ENCODE peak calls at places on chromosomes 12 and 14, in six cellular contexts. One of them, this sample, is unnamed.

GRCh38 chr12:69173358-69173757 is 66.0 kb upstream of the CPSF6 start:
- DNase-seq in HFFc6: no peak
- DNase-seq in cardiac fibroblast: no peak
- DNase-seq in fibroblast of lung: no peak
- DNase-seq in cardiac muscle cell: peak; percentile 42
- DNase-seq in right lobe of liver: no peak
- DNase-seq in this sample: no peak

GRCh38 chr12:29889737-29890136 is 106.0 kb upstream of the TMTC1 start:
- DNase-seq in HFFc6: no peak
- DNase-seq in cardiac fibroblast: peak; percentile 84
- DNase-seq in fibroblast of lung: peak; percentile 72
- DNase-seq in cardiac muscle cell: peak; percentile 64
- DNase-seq in right lobe of liver: peak; percentile 48
- DNase-seq in this sample: peak; percentile 55

GRCh38 chr14:60326274-60326673 is 77.3 kb downstream of the PPM1A start:
- DNase-seq in HFFc6: no peak
- DNase-seq in cardiac fibroblast: no peak
- DNase-seq in fibroblast of lung: no peak
- DNase-seq in cardiac muscle cell: no peak
- DNase-seq in right lobe of liver: no peak
- DNase-seq in this sample: no peak

GRCh38 chr14:100049220-100049619 is 16.0 kb upstream of the EVL start:
- DNase-seq in HFFc6: no peak
- DNase-seq in cardiac fibroblast: peak; percentile 86
- DNase-seq in fibroblast of lung: peak; percentile 84
- DNase-seq in cardiac muscle cell: no peak
- DNase-seq in right lobe of liver: no peak
- DNase-seq in this sample: no peak

GRCh38 chr12:25100738-25101445 is 94.1 kb downstream of the DNAI7 start:
- DNase-seq in HFFc6: no peak
- DNase-seq in cardiac fibroblast: no peak
- DNase-seq in fibroblast of lung: no peak
- DNase-seq in cardiac muscle cell: no peak
- DNase-seq in right lobe of liver: no peak
- DNase-seq in this sample: no peak

GRCh38 chr14:21068521-21069387 is 1.4 kb upstream of the ARHGEF40 start:
- DNase-seq in HFFc6: peak; percentile 38
- DNase-seq in cardiac fibroblast: peak; percentile 70
- DNase-seq in fibroblast of lung: peak; percentile 61
- DNase-seq in cardiac muscle cell: peak; percentile 89
- DNase-seq in right lobe of liver: peak; percentile 60
- DNase-seq in this sample: peak; percentile 57

GRCh38 chr12:56029666-56030293 is 8.9 kb downstream of the IKZF4 start:
- DNase-seq in HFFc6: peak; percentile 63
- DNase-seq in cardiac fibroblast: peak; percentile 74
- DNase-seq in fibroblast of lung: peak; percentile 76
- DNase-seq in cardiac muscle cell: peak; percentile 60
- DNase-seq in right lobe of liver: peak; percentile 64
- DNase-seq in this sample: peak; percentile 45

GRCh38 chr12:23731035-23731434 is 218.4 kb downstream of the SOX5 start:
- DNase-seq in HFFc6: no peak
- DNase-seq in cardiac fibroblast: no peak
- DNase-seq in fibroblast of lung: no peak
- DNase-seq in cardiac muscle cell: no peak
- DNase-seq in right lobe of liver: no peak
- DNase-seq in this sample: no peak

GRCh38 chr12:52498971-52499370 is 5.9 kb upstream of the KRT6A start:
- DNase-seq in HFFc6: no peak
- DNase-seq in cardiac fibroblast: no peak
- DNase-seq in fibroblast of lung: no peak
- DNase-seq in cardiac muscle cell: no peak
- DNase-seq in right lobe of liver: no peak
- DNase-seq in this sample: no peak

GRCh38 chr12:130655010-130655409 is 61.1 kb downstream of the RIMBP2 start:
- DNase-seq in HFFc6: no peak
- DNase-seq in cardiac fibroblast: no peak
- DNase-seq in fibroblast of lung: no peak
- DNase-seq in cardiac muscle cell: no peak
- DNase-seq in right lobe of liver: no peak
- DNase-seq in this sample: no peak

GRCh38 chr12:57810450-57810849 is 8.1 kb downstream of the AVIL start:
- DNase-seq in HFFc6: peak; percentile 48
- DNase-seq in cardiac fibroblast: peak; percentile 78
- DNase-seq in fibroblast of lung: peak; percentile 35
- DNase-seq in cardiac muscle cell: no peak
- DNase-seq in right lobe of liver: no peak
- DNase-seq in this sample: no peak

GRCh38 chr14:73491256-73491976 is 683 bp downstream of the RIOX1 start:
- DNase-seq in HFFc6: peak; percentile 47
- DNase-seq in cardiac fibroblast: peak; percentile 60
- DNase-seq in fibroblast of lung: peak; percentile 54
- DNase-seq in cardiac muscle cell: peak; percentile 75
- DNase-seq in right lobe of liver: peak; percentile 84
- DNase-seq in this sample: no peak

GRCh38 chr14:100660498-100661339 is 66.0 kb upstream of the DLK1 start:
- DNase-seq in HFFc6: peak; percentile 67
- DNase-seq in cardiac fibroblast: no peak
- DNase-seq in fibroblast of lung: peak; percentile 83
- DNase-seq in cardiac muscle cell: no peak
- DNase-seq in right lobe of liver: no peak
- DNase-seq in this sample: no peak

GRCh38 chr14:77033622-77034521 is 5.4 kb upstream of the IRF2BPL start:
- DNase-seq in HFFc6: peak; percentile 62
- DNase-seq in cardiac fibroblast: peak; percentile 93
- DNase-seq in fibroblast of lung: peak; percentile 97
- DNase-seq in cardiac muscle cell: peak; percentile 75
- DNase-seq in right lobe of liver: peak; percentile 88
- DNase-seq in this sample: peak; percentile 61

GRCh38 chr12:53197011-53197640 is 9.9 kb downstream of the ITGB7 start:
- DNase-seq in HFFc6: no peak
- DNase-seq in cardiac fibroblast: no peak
- DNase-seq in fibroblast of lung: no peak
- DNase-seq in cardiac muscle cell: no peak
- DNase-seq in right lobe of liver: peak; percentile 66
- DNase-seq in this sample: no peak

GRCh38 chr12:71742998-71743397 is 11.7 kb upstream of the RAB21 start:
- DNase-seq in HFFc6: no peak
- DNase-seq in cardiac fibroblast: no peak
- DNase-seq in fibroblast of lung: no peak
- DNase-seq in cardiac muscle cell: no peak
- DNase-seq in right lobe of liver: no peak
- DNase-seq in this sample: no peak

GRCh38 chr12:103586132-103586531 is 941 bp upstream of the STAB2 start:
- DNase-seq in HFFc6: no peak
- DNase-seq in cardiac fibroblast: peak; percentile 13
- DNase-seq in fibroblast of lung: no peak
- DNase-seq in cardiac muscle cell: no peak
- DNase-seq in right lobe of liver: no peak
- DNase-seq in this sample: no peak

GRCh38 chr12:103590271-103590670 is 3.2 kb downstream of the STAB2 start:
- DNase-seq in HFFc6: no peak
- DNase-seq in cardiac fibroblast: no peak
- DNase-seq in fibroblast of lung: no peak
- DNase-seq in cardiac muscle cell: no peak
- DNase-seq in right lobe of liver: no peak
- DNase-seq in this sample: no peak

GRCh38 chr12:103589517-103589916 is 2.4 kb downstream of the STAB2 start:
- DNase-seq in HFFc6: no peak
- DNase-seq in cardiac fibroblast: no peak
- DNase-seq in fibroblast of lung: no peak
- DNase-seq in cardiac muscle cell: no peak
- DNase-seq in right lobe of liver: no peak
- DNase-seq in this sample: no peak

GRCh38 chr12:103586791-103587370 is at the start of gene STAB2:
- DNase-seq in HFFc6: no peak
- DNase-seq in cardiac fibroblast: no peak
- DNase-seq in fibroblast of lung: no peak
- DNase-seq in cardiac muscle cell: no peak
- DNase-seq in right lobe of liver: no peak
- DNase-seq in this sample: no peak

GRCh38 chr12:103588680-103589079 is 1.6 kb downstream of the STAB2 start:
- DNase-seq in HFFc6: no peak
- DNase-seq in cardiac fibroblast: no peak
- DNase-seq in fibroblast of lung: no peak
- DNase-seq in cardiac muscle cell: no peak
- DNase-seq in right lobe of liver: no peak
- DNase-seq in this sample: no peak
- TF ChIP-seq CTCF in HFFc6: no peak
- TF ChIP-seq CTCF in cardiac fibroblast: no peak
- TF ChIP-seq CTCF in fibroblast of lung: no peak
- TF ChIP-seq CTCF in cardiac muscle cell: no peak
- TF ChIP-seq CTCF in right lobe of liver: no peak
- TF ChIP-seq CTCF in this sample: no peak

GRCh38 chr14:22168092-22168955 is 420.7 kb downstream of the DAD1 start:
- DNase-seq in HFFc6: no peak
- DNase-seq in cardiac fibroblast: peak; percentile 26
- DNase-seq in fibroblast of lung: peak; percentile 65
- DNase-seq in cardiac muscle cell: no peak
- DNase-seq in right lobe of liver: no peak
- DNase-seq in this sample: no peak
- TF ChIP-seq CTCF in HFFc6: no peak
- TF ChIP-seq CTCF in cardiac fibroblast: no peak
- TF ChIP-seq CTCF in fibroblast of lung: no peak
- TF ChIP-seq CTCF in cardiac muscle cell: no peak
- TF ChIP-seq CTCF in right lobe of liver: no peak
- TF ChIP-seq CTCF in this sample: no peak

GRCh38 chr12:15015121-15015520 is 42.3 kb downstream of the PDE6H start:
- DNase-seq in HFFc6: no peak
- DNase-seq in cardiac fibroblast: no peak
- DNase-seq in fibroblast of lung: no peak
- DNase-seq in cardiac muscle cell: no peak
- DNase-seq in right lobe of liver: no peak
- DNase-seq in this sample: no peak

GRCh38 chr12:15014708-15015107 is 41.9 kb downstream of the PDE6H start:
- DNase-seq in HFFc6: no peak
- DNase-seq in cardiac fibroblast: no peak
- DNase-seq in fibroblast of lung: no peak
- DNase-seq in cardiac muscle cell: no peak
- DNase-seq in right lobe of liver: no peak
- DNase-seq in this sample: no peak

GRCh38 chr12:15013634-15014169 is 40.9 kb downstream of the PDE6H start:
- DNase-seq in HFFc6: no peak
- DNase-seq in cardiac fibroblast: no peak
- DNase-seq in fibroblast of lung: no peak
- DNase-seq in cardiac muscle cell: no peak
- DNase-seq in right lobe of liver: no peak
- DNase-seq in this sample: no peak

GRCh38 chr12:15011162-15011561 is 38.3 kb downstream of the PDE6H start:
- DNase-seq in HFFc6: no peak
- DNase-seq in cardiac fibroblast: no peak
- DNase-seq in fibroblast of lung: no peak
- DNase-seq in cardiac muscle cell: no peak
- DNase-seq in right lobe of liver: no peak
- DNase-seq in this sample: no peak
- TF ChIP-seq CTCF in HFFc6: peak; percentile 23
- TF ChIP-seq CTCF in cardiac fibroblast: peak; percentile 9
- TF ChIP-seq CTCF in fibroblast of lung: no peak
- TF ChIP-seq CTCF in cardiac muscle cell: no peak
- TF ChIP-seq CTCF in right lobe of liver: no peak
- TF ChIP-seq CTCF in this sample: peak; percentile 52

GRCh38 chr12:16399110-16399509 is 51.7 kb downstream of the MGST1 start:
- DNase-seq in HFFc6: no peak
- DNase-seq in cardiac fibroblast: no peak
- DNase-seq in fibroblast of lung: no peak
- DNase-seq in cardiac muscle cell: no peak
- DNase-seq in right lobe of liver: no peak
- DNase-seq in this sample: no peak
- TF ChIP-seq CTCF in HFFc6: no peak
- TF ChIP-seq CTCF in cardiac fibroblast: no peak
- TF ChIP-seq CTCF in fibroblast of lung: no peak
- TF ChIP-seq CTCF in cardiac muscle cell: no peak
- TF ChIP-seq CTCF in right lobe of liver: no peak
- TF ChIP-seq CTCF in this sample: no peak

DNA sequence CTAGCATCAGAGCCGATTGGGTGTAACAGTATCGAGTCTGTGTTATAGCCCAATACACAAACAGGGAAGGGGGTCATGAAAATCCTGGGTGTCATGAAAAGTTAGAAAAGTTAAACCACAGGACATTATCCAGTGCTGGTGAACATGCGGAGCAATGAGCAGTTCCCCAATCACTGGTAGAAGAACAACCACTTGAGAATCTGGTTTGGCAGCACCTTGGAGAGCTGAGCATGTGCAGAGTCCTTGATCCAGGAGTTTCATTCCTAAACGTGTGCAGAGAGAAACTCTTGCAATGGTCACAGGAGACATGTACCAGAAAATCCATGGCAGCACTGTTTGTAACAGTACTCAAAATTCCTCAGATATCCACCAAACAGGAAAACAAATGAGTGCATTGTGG is 23.0 kb upstream of the JDP2 start:
- DNase-seq in HFFc6: no peak
- DNase-seq in cardiac fibroblast: no peak
- DNase-seq in fibroblast of lung: no peak
- DNase-seq in cardiac muscle cell: no peak
- DNase-seq in right lobe of liver: no peak
- DNase-seq in this sample: no peak
- TF ChIP-seq CTCF in HFFc6: no peak
- TF ChIP-seq CTCF in cardiac fibroblast: no peak
- TF ChIP-seq CTCF in fibroblast of lung: no peak
- TF ChIP-seq CTCF in cardiac muscle cell: no peak
- TF ChIP-seq CTCF in right lobe of liver: no peak
- TF ChIP-seq CTCF in this sample: no peak

GRCh38 chr14:96757456-96757855 is 39.7 kb upstream of the VRK1 start:
- DNase-seq in HFFc6: no peak
- DNase-seq in cardiac fibroblast: no peak
- DNase-seq in fibroblast of lung: no peak
- DNase-seq in cardiac muscle cell: no peak
- DNase-seq in right lobe of liver: no peak
- DNase-seq in this sample: no peak

GRCh38 chr14:96756745-96757144 is 40.4 kb upstream of the VRK1 start:
- DNase-seq in HFFc6: no peak
- DNase-seq in cardiac fibroblast: no peak
- DNase-seq in fibroblast of lung: no peak
- DNase-seq in cardiac muscle cell: no peak
- DNase-seq in right lobe of liver: no peak
- DNase-seq in this sample: no peak

GRCh38 chr14:96754162-96754844 is 42.9 kb upstream of the VRK1 start:
- DNase-seq in HFFc6: no peak
- DNase-seq in cardiac fibroblast: peak; percentile 15
- DNase-seq in fibroblast of lung: no peak
- DNase-seq in cardiac muscle cell: no peak
- DNase-seq in right lobe of liver: no peak
- DNase-seq in this sample: no peak

GRCh38 chr14:96752594-96752993 is 44.6 kb upstream of the VRK1 start:
- DNase-seq in HFFc6: no peak
- DNase-seq in cardiac fibroblast: peak; percentile 45
- DNase-seq in fibroblast of lung: no peak
- DNase-seq in cardiac muscle cell: no peak
- DNase-seq in right lobe of liver: no peak
- DNase-seq in this sample: no peak

GRCh38 chr14:96754845-96755184 is 42.4 kb upstream of the VRK1 start:
- DNase-seq in HFFc6: no peak
- DNase-seq in cardiac fibroblast: no peak
- DNase-seq in fibroblast of lung: no peak
- DNase-seq in cardiac muscle cell: no peak
- DNase-seq in right lobe of liver: no peak
- DNase-seq in this sample: no peak
- TF ChIP-seq CTCF in HFFc6: no peak
- TF ChIP-seq CTCF in cardiac fibroblast: no peak
- TF ChIP-seq CTCF in fibroblast of lung: no peak
- TF ChIP-seq CTCF in cardiac muscle cell: no peak
- TF ChIP-seq CTCF in right lobe of liver: no peak
- TF ChIP-seq CTCF in this sample: no peak

GRCh38 chr12:13628067-13628466 is 353.3 kb downstream of the GRIN2B start:
- DNase-seq in HFFc6: no peak
- DNase-seq in cardiac fibroblast: no peak
- DNase-seq in fibroblast of lung: no peak
- DNase-seq in cardiac muscle cell: no peak
- DNase-seq in right lobe of liver: no peak
- DNase-seq in this sample: no peak
- TF ChIP-seq CTCF in HFFc6: no peak
- TF ChIP-seq CTCF in cardiac fibroblast: no peak
- TF ChIP-seq CTCF in fibroblast of lung: no peak
- TF ChIP-seq CTCF in cardiac muscle cell: no peak
- TF ChIP-seq CTCF in right lobe of liver: no peak
- TF ChIP-seq CTCF in this sample: no peak